ENCODE peak calls at places on chromosomes 13 and 19, in ten cellular contexts. K, Q, G, C, O, R, N, Z, P and L are unnamed samples.

GRCh38 chr13:43489168-43489730 is 297.5 kb downstream of the ENOX1 start:
- DNase-seq in R (peak; percentile 15), C (no peak), P (peak; percentile 9), K (no peak), Z (no peak), G (no peak), N (no peak), Q (no peak), O (no peak), L (no peak)

GRCh38 chr13:79393564-79394249 is 12.3 kb downstream of the RBM26 start:
- DNase-seq in N (peak; percentile 48), K (no peak), C (peak; percentile 43), O (no peak), R (peak; percentile 24), Q (no peak), P (no peak), G (peak; percentile 47), Z (no peak), L (no peak)

GRCh38 chr13:105735269-105735668 is 800.2 kb downstream of the EFNB2 start:
- DNase-seq in K (no peak), Z (no peak), R (no peak), N (no peak), G (no peak), P (no peak), C (no peak), Q (no peak), O (no peak), L (no peak)

GRCh38 chr19:10566658-10567410 is 1.0 kb upstream of the KRI1 start:
- DNase-seq in Z (no peak), C (peak; percentile 64), O (no peak), G (peak; percentile 74), K (no peak), P (no peak), N (peak; percentile 87), R (peak; percentile 41), Q (peak; percentile 73), L (no peak)

GRCh38 chr13:30685320-30685859 is 50.0 kb upstream of the ALOX5AP start:
- DNase-seq in Z (no peak), K (no peak), Q (no peak), O (no peak), G (no peak), C (no peak), N (no peak), P (no peak), R (peak; percentile 38), L (no peak)

GRCh38 chr19:35811317-35812219 is 1.1 kb downstream of the PRODH2 start:
- DNase-seq in Q (no peak), Z (no peak), C (no peak), P (no peak), R (no peak), O (no peak), N (no peak), K (no peak), G (no peak), L (no peak)

GRCh38 chr19:39805120-39805519 is 26.5 kb downstream of the LEUTX start:
- DNase-seq in R (no peak), O (peak; percentile 15), P (peak; percentile 21), Z (no peak), N (no peak), C (no peak), K (no peak), G (no peak), Q (no peak), L (no peak)

GRCh38 chr13:107960301-107960700 is 255.0 kb downstream of the LIG4 start:
- DNase-seq in K (no peak), N (no peak), G (no peak), P (no peak), C (no peak), O (no peak), Q (no peak), R (no peak), Z (no peak), L (no peak)

GRCh38 chr13:24161010-24161775 is 673 bp downstream of the SPATA13 start:
- DNase-seq in K (peak; percentile 79), N (peak; percentile 33), P (peak; percentile 32), C (peak; percentile 53), O (no peak), Z (no peak), R (peak; percentile 58), G (no peak), Q (no peak), L (peak; percentile 75)

GRCh38 chr13:20685042-20685441 is 18.5 kb upstream of the IL17D start:
- DNase-seq in R (no peak), P (no peak), G (no peak), O (no peak), N (no peak), C (no peak), Z (no peak), K (no peak), Q (no peak), L (no peak)

GRCh38 chr19:15123900-15124299 is 16.7 kb downstream of the SYDE1 start:
- DNase-seq in Z (no peak), Q (peak; percentile 81), O (no peak), C (no peak), K (peak; percentile 73), N (no peak), P (peak; percentile 57), G (no peak), R (peak; percentile 66), L (peak; percentile 82)
- H3K4me3 ChIP-seq in Z (no peak overlapping the region), Q (peak overlapping the region; percentile 90), O (no peak overlapping the region), C (no peak overlapping the region), K (peak overlapping the region; percentile 95), N (no peak overlapping the region), P (no peak overlapping the region), G (peak overlapping the region; percentile 75), R (peak overlapping the region; percentile 69), L (no peak overlapping the region)

GRCh38 chr13:48131481-48131992 is 36.6 kb upstream of the MED4 start:
- DNase-seq in N (no peak), R (no peak), Q (no peak), K (no peak), P (no peak), Z (no peak), O (no peak), C (no peak), G (no peak), L (no peak)

GRCh38 chr13:48125794-48126228 is 30.9 kb upstream of the MED4 start:
- DNase-seq in P (no peak), Z (no peak), N (no peak), G (no peak), K (no peak), R (no peak), C (no peak), O (no peak), Q (no peak), L (no peak)

GRCh38 chr13:48121733-48122132 is 26.8 kb upstream of the MED4 start:
- DNase-seq in C (no peak), K (no peak), P (no peak), Z (no peak), O (no peak), G (no peak), Q (no peak), N (no peak), R (no peak), L (no peak)

GRCh38 chr13:48123827-48124226 is 28.9 kb upstream of the MED4 start:
- DNase-seq in R (peak; percentile 10), N (no peak), Q (no peak), G (no peak), P (no peak), C (no peak), Z (no peak), K (no peak), O (no peak), L (no peak)

GRCh38 chr13:48126944-48127814 is 32.3 kb upstream of the MED4 start:
- DNase-seq in G (no peak), N (peak; percentile 74), R (peak; percentile 19), O (peak; percentile 60), K (no peak), P (peak; percentile 60), C (peak; percentile 74), Q (peak; percentile 84), Z (no peak), L (peak; percentile 55)
- H3K4me3 ChIP-seq in G (no peak overlapping the region), N (peak overlapping the region; percentile 16), R (no peak overlapping the region), O (no peak overlapping the region), K (no peak overlapping the region), P (no peak overlapping the region), C (no peak overlapping the region), Q (peak overlapping the region; percentile 40), Z (no peak overlapping the region), L (no peak overlapping the region)

DNA sequence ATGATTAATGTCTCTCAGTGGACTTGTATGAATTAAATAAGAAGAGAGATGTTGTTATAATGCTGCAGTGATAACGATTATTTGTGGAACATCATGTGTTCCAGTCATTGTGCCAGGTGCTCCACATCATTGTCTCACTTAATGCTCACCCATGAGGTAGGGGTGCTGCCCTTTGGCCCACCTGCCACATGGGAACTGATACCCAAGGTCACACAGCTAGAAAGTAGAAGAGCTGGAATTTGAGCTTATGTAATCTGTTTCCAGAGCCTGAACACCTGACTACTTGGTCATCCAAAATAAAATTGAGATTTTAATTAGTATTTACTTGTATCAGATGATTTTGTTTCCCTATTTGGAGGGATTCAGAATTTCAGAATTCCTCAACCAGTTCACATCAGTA is 36.0 kb upstream of the GPI start:
- DNase-seq in G (no peak), C (no peak), K (no peak), R (no peak), O (no peak), N (no peak), Q (no peak), P (no peak), Z (no peak), L (no peak)
- H3K4me3 ChIP-seq in G (no peak overlapping the region), C (no peak overlapping the region), K (no peak overlapping the region), R (no peak overlapping the region), O (no peak overlapping the region), N (no peak overlapping the region), Q (no peak overlapping the region), P (no peak overlapping the region), Z (no peak overlapping the region), L (no peak overlapping the region)

DNA sequence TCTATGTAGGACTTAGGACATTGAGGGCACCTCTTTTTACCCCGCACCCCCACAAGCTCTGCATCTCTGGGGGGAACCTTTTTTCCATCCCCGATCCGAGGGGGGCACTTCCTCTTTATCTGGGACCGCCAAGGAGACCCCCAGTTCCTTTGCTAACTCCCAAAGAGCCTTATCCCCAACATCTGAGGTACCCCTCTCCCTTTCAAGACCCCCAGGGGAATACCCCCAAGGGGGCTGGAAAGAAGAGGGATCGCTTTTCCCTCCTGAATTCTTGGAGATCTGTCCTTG is 1.1 kb downstream of the TNFSF9 start:
- DNase-seq in O (no peak), Q (no peak), R (no peak), Z (no peak), C (no peak), G (no peak), K (no peak), N (no peak), P (no peak), L (no peak)
- H3K4me3 ChIP-seq in O (no peak overlapping the region), Q (no peak overlapping the region), R (peak overlapping the region; percentile 64), Z (peak overlapping the region; percentile 78), C (no peak overlapping the region), G (peak overlapping the region; percentile 98), K (no peak overlapping the region), N (peak overlapping the region; percentile 52), P (peak overlapping the region; percentile 74), L (no peak overlapping the region)